ENCODE peak calls at places on chromosomes 13 and 19, in six cellular contexts. Q is caudate nucleus, R is posterior vena cava, K is GM12878, V is astrocyte of the spinal cord, M is COR-L47. Z is an unnamed sample.

GRCh38 chr19:40358773-40359172 is 10.3 kb downstream of the PLD3 start:
- DNase-seq in Q (no peak), R (no peak), K (peak), V (no peak), M (no peak), Z (no peak)

GRCh38 chr13:70613295-70613694 is 505.0 kb upstream of the KLHL1 start:
- DNase-seq in Q (no peak), R (no peak), K (no peak), V (no peak), M (no peak), Z (no peak)

GRCh38 chr13:99959538-99960230 is 11.9 kb downstream of the ZIC5 start:
- DNase-seq in Q (no peak), R (peak), K (no peak), V (peak), M (no peak), Z (no peak)

GRCh38 chr13:73757471-73758233 is 376.6 kb downstream of the KLF12 start:
- DNase-seq in Q (no peak), R (no peak), K (no peak), V (no peak), M (no peak), Z (no peak)

GRCh38 chr19:44552324-44552723 is 22.8 kb upstream of the CEACAM20 start:
- DNase-seq in Q (no peak), R (no peak), K (no peak), V (no peak), M (no peak), Z (no peak)

GRCh38 chr13:50884270-50884669 is 25.3 kb upstream of the RNASEH2B start:
- DNase-seq in Q (no peak), R (no peak), K (no peak), V (no peak), M (no peak), Z (no peak)

GRCh38 chr19:48094843-48095203 is 15.8 kb downstream of the PLA2G4C start:
- DNase-seq in Q (no peak), R (peak), K (no peak), V (no peak), M (no peak), Z (no peak)

GRCh38 chr19:10390652-10391286 is 10.4 kb upstream of the TYK2 start:
- DNase-seq in Q (no peak), R (peak), K (no peak), V (peak), M (peak), Z (peak)

GRCh38 chr13:110388141-110388943 is 81.3 kb downstream of the COL4A2 start:
- DNase-seq in Q (no peak), R (peak), K (no peak), V (peak), M (no peak), Z (no peak)

GRCh38 chr19:46328079-46328478 is 18.8 kb upstream of the PPP5C start:
- DNase-seq in Q (no peak), R (no peak), K (no peak), V (no peak), M (no peak), Z (no peak)

GRCh38 chr19:56272448-56272847 is at the start of gene EDDM13:
- DNase-seq in Q (no peak), R (no peak), K (no peak), V (no peak), M (peak), Z (no peak)

GRCh38 chr13:64510698-64511097 is 2719.4 kb downstream of the PCDH9 start:
- DNase-seq in Q (no peak), R (no peak), K (no peak), V (no peak), M (no peak), Z (no peak)

GRCh38 chr19:46746281-46746965 is at the start of gene STRN4:
- DNase-seq in Q (no peak), R (no peak), K (no peak), V (no peak), M (peak), Z (peak)

GRCh38 chr13:42549555-42549941 is 24.4 kb upstream of the TNFSF11 start:
- DNase-seq in Q (no peak), R (no peak), K (no peak), V (no peak), M (no peak), Z (no peak)

GRCh38 chr13:110158201-110158600 is 148.8 kb downstream of the COL4A1 start:
- DNase-seq in Q (no peak), R (no peak), K (no peak), V (no peak), M (no peak), Z (no peak)

GRCh38 chr13:109101550-109102144 is 472.2 kb downstream of the MYO16 start:
- DNase-seq in Q (no peak), R (no peak), K (no peak), V (no peak), M (no peak), Z (no peak)

GRCh38 chr19:53088091-53088490 is 15.1 kb downstream of the ZNF160 start:
- DNase-seq in Q (no peak), R (no peak), K (no peak), V (no peak), M (no peak), Z (no peak)

GRCh38 chr13:104779311-104779710 is 1713.1 kb upstream of the SLC10A2 start:
- DNase-seq in Q (no peak), R (no peak), K (no peak), V (peak), M (no peak), Z (no peak)

GRCh38 chr13:78317030-78317429 is 286.3 kb downstream of the POU4F1 start:
- DNase-seq in Q (no peak), R (no peak), K (no peak), V (no peak), M (peak), Z (no peak)